ENCODE peak calls at places on chromosomes 16 and 17, in four cellular contexts. Z, D, P and Q are unnamed samples.

GRCh38 chr17:79230576-79230975 is 156.0 kb downstream of the ENGASE start:
- DNase-seq in Z (no peak), D (no peak), P (no peak), Q (no peak)

GRCh38 chr16:17448640-17449638 is 21.8 kb downstream of the XYLT1 start:
- DNase-seq in Z (no peak), D (no peak), P (peak), Q (no peak)

GRCh38 chr17:4599505-4600281 is 15.4 kb downstream of the SMTNL2 start:
- DNase-seq in Z (no peak), D (no peak), P (no peak), Q (peak)

GRCh38 chr17:79975498-79976134 is 60.1 kb downstream of the TBC1D16 start:
- DNase-seq in Z (peak), D (no peak), P (no peak), Q (no peak)

GRCh38 chr16:57720142-57720575 is 15.4 kb upstream of the KATNB1 start:
- DNase-seq in Z (no peak), D (peak), P (peak), Q (peak)

GRCh38 chr16:50153648-50154368 is 702 bp downstream of the TENT4B start:
- DNase-seq in Z (peak), D (no peak), P (peak), Q (peak)

GRCh38 chr17:17693955-17694228 is 12.6 kb downstream of the RAI1 start:
- DNase-seq in Z (peak), D (no peak), P (no peak), Q (no peak)

GRCh38 chr17:79810138-79811027 is 13.5 kb upstream of the CBX8 start:
- DNase-seq in Z (no peak), D (no peak), P (peak), Q (peak)

GRCh38 chr17:44688675-44689491 is 693 bp downstream of the CCDC43 start:
- DNase-seq in Z (no peak), D (no peak), P (no peak), Q (no peak)

GRCh38 chr17:79219208-79219935 is 144.7 kb downstream of the ENGASE start:
- DNase-seq in Z (no peak), D (no peak), P (no peak), Q (no peak)

GRCh38 chr17:2751482-2751881 is 2.0 kb upstream of the CCDC92B start:
- DNase-seq in Z (no peak), D (no peak), P (no peak), Q (no peak)

GRCh38 chr17:5122586-5123342 is 6.9 kb downstream of the USP6 start:
- DNase-seq in Z (peak), D (no peak), P (peak), Q (no peak)

GRCh38 chr16:3687792-3688191 is 29.5 kb downstream of the TRAP1 start:
- DNase-seq in Z (no peak), D (no peak), P (no peak), Q (no peak)

GRCh38 chr17:68599091-68599872 is 1.9 kb downstream of the FAM20A start:
- DNase-seq in Z (no peak), D (no peak), P (no peak), Q (no peak)
- H3K4me3 ChIP-seq in Z (peak), D (no peak), P (no peak), Q (no peak)

DNA sequence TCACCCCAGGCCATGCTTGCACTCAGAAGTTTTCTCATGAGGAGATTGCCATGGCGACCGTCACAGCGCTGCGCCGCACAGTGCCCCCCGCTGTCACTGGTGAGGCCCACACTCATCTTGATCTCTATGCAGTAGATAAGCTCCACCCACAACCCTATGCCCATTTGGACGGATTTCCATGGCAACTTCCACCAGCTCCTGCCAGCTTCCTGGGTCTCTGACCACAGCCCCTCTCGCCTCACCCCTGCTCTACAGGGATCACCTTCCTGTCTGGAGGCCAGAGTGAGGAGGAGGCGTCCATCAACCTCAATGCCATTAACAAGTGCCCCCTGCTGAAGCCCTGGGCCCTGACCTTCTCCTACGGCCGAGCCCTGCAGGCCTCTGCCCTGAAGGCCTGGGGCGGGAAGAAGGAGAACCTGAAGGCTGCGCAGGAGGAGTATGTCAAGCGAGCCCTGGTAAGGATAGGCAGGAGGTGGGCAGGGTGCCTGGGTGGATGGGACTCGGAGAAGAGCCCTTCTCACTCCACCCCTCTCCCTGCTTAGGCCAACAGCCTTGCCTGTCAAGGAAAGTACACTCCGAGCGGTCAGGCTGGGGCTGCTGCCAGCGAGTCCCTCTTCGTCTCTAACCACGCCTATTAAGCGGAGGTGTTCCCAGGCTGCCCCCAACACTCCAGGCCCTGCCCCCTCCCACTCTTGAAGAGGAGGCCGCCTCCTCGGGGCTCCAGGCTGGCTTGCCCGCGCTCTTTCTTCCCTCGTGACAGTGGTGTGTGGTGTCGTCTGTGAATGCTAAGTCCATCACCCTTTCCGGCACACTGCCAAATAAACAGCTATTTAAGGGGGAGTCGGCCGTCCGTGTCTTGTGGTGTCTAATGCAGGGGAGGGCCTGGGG is 4.3 kb downstream of the ALDOA start:
- DNase-seq in Z (no peak), D (no peak), P (no peak), Q (no peak)
- H3K4me3 ChIP-seq in Z (peak), D (peak), P (no peak), Q (peak)

GRCh38 chr16:23504076-23504452 is 6.2 kb downstream of the GGA2 start:
- DNase-seq in Z (no peak), D (no peak), P (peak), Q (no peak)
- H3K4me3 ChIP-seq in Z (peak), D (no peak), P (no peak), Q (no peak)

GRCh38 chr16:425740-426114 is 278 bp downstream of the RAB11FIP3 start:
- DNase-seq in Z (no peak), D (no peak), P (no peak), Q (no peak)
- H3K4me3 ChIP-seq in Z (peak), D (peak), P (peak), Q (peak)

GRCh38 chr16:11624205-11624604 is 37.5 kb upstream of the LITAF start:
- DNase-seq in Z (no peak), D (no peak), P (no peak), Q (no peak)

GRCh38 chr16:11619327-11619851 is 32.7 kb upstream of the LITAF start:
- DNase-seq in Z (no peak), D (no peak), P (no peak), Q (peak)

GRCh38 chr16:11621539-11621919 is 34.8 kb upstream of the LITAF start:
- DNase-seq in Z (no peak), D (no peak), P (no peak), Q (no peak)

GRCh38 chr16:11620243-11621003 is 33.7 kb upstream of the LITAF start:
- DNase-seq in Z (no peak), D (no peak), P (no peak), Q (no peak)

DNA sequence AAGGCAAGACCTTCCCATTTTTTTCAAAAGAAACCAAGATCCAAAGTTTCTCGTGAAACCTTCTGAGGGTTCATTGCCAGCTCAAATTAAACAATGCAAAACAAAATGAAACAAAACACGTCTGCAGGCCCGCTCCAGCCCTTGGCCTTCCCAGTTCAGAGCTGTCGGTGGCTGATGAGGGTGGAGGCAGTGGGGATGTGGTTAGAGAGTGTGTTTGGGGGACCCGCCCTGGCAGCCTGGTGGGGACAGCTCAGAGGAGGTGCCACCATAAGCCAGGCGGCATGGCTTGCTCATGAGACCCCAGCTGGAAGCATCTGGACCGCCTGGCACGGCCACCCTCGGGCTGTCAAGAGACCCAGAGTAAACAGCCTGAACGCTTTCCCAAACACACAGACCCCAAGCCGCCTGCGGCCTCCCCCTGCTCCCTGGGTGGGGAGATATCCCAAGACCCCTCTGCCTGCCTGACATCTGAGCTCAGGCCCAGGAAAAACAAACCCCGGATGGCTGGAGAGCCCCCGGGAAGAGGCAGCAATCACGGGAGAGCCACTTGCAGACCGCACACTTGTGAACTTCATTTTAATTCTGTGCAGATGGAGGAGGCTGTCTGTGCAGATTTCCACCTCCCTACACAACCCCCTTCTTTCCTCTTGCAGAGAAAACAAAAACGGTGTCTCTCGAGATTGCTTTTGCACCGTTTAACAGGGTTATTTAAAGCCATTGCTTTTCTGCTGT is 35.4 kb upstream of the LITAF start:
- DNase-seq in Z (no peak), D (no peak), P (no peak), Q (no peak)
- H3K4me3 ChIP-seq in Z (peak), D (peak), P (no peak), Q (no peak)

DNA sequence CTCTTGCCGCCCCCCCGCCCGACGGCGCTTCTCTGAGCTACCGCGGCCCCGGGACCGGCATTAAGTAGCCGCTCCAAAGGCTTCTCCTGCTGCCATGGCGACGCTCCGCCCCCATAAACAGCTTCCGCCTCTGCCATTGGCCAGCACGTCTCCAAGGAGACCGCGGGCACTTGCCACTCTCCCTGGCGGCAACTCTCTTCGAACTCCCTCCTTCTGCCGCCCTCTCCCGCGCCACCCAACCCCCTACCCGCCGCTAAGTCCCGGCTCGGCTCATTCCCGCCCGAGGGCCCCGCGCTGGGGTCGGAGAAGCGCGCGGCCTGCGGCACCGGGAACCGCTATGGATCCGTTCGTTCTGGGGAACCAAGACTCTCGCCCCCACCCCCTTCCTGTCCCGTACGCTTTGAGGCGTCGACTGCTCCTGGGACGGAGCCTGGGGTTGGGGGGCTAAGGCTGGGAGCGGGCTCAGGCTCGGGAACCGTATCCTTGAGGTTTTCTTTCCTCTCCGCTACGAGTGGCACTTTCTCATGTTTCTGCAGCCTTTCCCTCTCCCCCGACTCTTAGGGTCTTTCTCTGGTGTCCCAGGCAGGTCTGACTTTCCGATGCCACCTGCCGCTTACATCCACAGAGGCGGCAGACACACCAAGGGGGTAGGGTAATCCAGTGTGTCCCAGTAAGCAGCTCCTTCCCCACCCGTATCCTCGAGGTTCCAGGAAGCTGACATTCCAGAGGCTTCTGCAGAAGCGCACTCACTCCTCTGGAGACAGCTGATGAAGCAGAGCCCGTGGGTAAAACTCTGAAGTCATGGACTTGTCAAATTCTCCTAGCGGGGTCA is at the start of gene FOXJ1:
- DNase-seq in Z (peak), D (peak), P (peak), Q (peak)
- H3K4me3 ChIP-seq in Z (peak), D (peak), P (no peak), Q (no peak)